ENCODE peak calls at places on chromosome 2, in five cellular contexts. G is neuronal stem cell, U is H1, Z is mesenchymal stem cell, M is trophoblast cell. A is an unnamed sample.

GRCh38 chr2:138615257-138615656 is 113.7 kb downstream of the SPOPL start:
- DNase-seq in U (no peak), G (no peak), M (peak), Z (peak), A (no peak)

GRCh38 chr2:166653185-166653813 is 159.2 kb upstream of the SCN7A start:
- DNase-seq in G (no peak), Z (no peak), M (no peak), U (no peak), A (no peak)

GRCh38 chr2:236321430-236321829 is 57.2 kb upstream of the ASB18 start:
- DNase-seq in U (no peak), G (no peak), Z (no peak), M (no peak), A (no peak)

GRCh38 chr2:209946539-209946938 is 55.9 kb upstream of the RPE start:
- DNase-seq in M (no peak), U (no peak), Z (no peak), G (no peak), A (no peak)

GRCh38 chr2:55804535-55804934 is 110.9 kb upstream of the PNPT1 start:
- DNase-seq in U (no peak), M (no peak), G (no peak), Z (no peak), A (no peak)

GRCh38 chr2:238528953-238529781 is 102.4 kb downstream of the ASB1 start:
- DNase-seq in Z (peak), G (no peak), U (no peak), M (no peak), A (no peak)

GRCh38 chr2:235098736-235099494 is 147.1 kb downstream of the SH3BP4 start:
- DNase-seq in U (peak), M (no peak), G (no peak), Z (no peak), A (no peak)

GRCh38 chr2:214232266-214232665 is 178.6 kb upstream of the VWC2L start:
- DNase-seq in M (peak), Z (no peak), U (no peak), G (no peak), A (no peak)

GRCh38 chr2:177783835-177784448 is 288.6 kb downstream of the PDE11A start:
- DNase-seq in Z (peak), G (no peak), M (no peak), U (no peak), A (no peak)

GRCh38 chr2:11482473-11483031 is 16.6 kb upstream of the E2F6 start:
- DNase-seq in G (peak), Z (no peak), U (peak), M (peak), A (peak)

DNA sequence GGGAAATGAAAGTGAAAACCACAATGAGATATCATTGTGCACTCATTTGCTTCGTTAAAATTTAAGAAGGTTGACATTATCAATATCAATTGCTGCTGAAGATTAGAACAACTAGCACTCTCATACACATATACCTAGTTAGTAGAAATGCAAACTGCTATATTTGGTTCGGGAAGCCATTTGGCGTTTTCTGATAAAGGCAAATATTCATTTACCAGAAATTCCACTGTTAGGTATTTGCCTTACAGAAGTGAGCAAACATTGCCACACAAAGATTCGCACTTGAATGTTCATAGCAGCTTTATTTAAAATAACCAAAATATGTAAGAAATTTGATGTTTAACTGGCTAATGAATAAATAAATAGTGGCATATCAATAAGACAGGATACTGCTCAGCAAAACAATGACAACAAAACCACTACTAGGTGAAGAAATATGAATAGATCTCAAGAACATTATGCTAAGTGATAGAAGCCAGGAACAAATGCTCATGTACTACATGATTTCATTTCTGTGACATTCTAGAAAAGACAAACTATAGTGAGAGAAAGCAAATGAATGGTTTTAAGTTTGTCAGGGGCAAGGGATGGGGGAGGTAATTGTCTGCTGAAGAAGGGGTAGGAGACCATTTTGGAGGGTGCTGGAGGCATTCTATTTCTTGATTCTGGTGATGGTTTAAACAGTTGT is 387.8 kb downstream of the PTH2R start:
- DNase-seq in Z (no peak), U (no peak), M (no peak), G (no peak), A (no peak)
- H2BK12ac ChIP-seq in Z (no peak), U (no peak), M (no peak), G (no peak), A (no peak)

GRCh38 chr2:43541165-43541564 is 54.7 kb downstream of the THADA start:
- DNase-seq in G (no peak), M (peak), Z (no peak), U (no peak), A (no peak)
- H3K14ac ChIP-seq in G (no peak), M (no peak), Z (no peak), U (no peak), A (no peak)

GRCh38 chr2:7378642-7379041 is 461.4 kb downstream of the RNF144A start:
- DNase-seq in G (no peak), U (no peak), M (no peak), Z (no peak), A (no peak)
- H2BK12ac ChIP-seq in G (no peak), U (no peak), M (no peak), Z (no peak), A (no peak)

DNA sequence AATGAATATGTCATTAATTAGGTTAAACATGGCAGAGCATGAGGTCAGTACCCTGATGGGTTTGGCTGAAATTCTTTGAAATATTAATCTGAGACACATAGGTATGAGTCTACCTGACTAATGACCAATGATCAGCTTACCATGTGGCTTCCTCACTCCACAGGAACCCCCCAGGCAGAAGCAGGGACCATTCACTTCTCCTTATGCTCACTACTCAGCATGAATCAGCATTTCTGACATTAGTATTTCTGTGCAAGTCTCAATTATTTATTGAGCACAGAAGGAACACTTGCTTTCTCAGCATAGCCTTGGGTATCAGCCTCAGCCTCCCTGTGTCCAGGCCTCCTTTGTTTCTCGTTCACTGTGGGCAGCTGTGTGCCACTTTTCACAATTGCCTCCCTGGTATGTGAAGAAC is 9.3 kb upstream of the KCNE4 start:
- DNase-seq in M (no peak), G (no peak), U (no peak), Z (peak), A (no peak)
- H3K14ac ChIP-seq in M (peak), G (no peak), U (no peak), Z (peak), A (no peak)

GRCh38 chr2:4073178-4073577 is 369.8 kb downstream of the DCDC2C start:
- DNase-seq in U (no peak), M (no peak), Z (no peak), G (peak), A (no peak)
- H2BK12ac ChIP-seq in U (no peak), M (no peak), Z (no peak), G (peak), A (no peak)

GRCh38 chr2:227576110-227576509 is 22.6 kb upstream of the SCYGR2 start:
- DNase-seq in G (no peak), Z (no peak), U (no peak), M (no peak), A (no peak)

GRCh38 chr2:227582369-227582768 is 16.3 kb upstream of the SCYGR2 start:
- DNase-seq in G (no peak), U (no peak), Z (no peak), M (peak), A (no peak)

GRCh38 chr2:227577555-227577954 is 21.1 kb upstream of the SCYGR2 start:
- DNase-seq in Z (no peak), U (no peak), G (no peak), M (peak), A (no peak)

GRCh38 chr2:227576812-227577211 is 21.9 kb upstream of the SCYGR2 start:
- DNase-seq in G (no peak), M (no peak), U (no peak), Z (no peak), A (no peak)

GRCh38 chr2:227578642-227579041 is 20.1 kb upstream of the SCYGR2 start:
- DNase-seq in M (no peak), U (no peak), G (no peak), Z (no peak), A (no peak)
- H3K14ac ChIP-seq in M (no peak), U (no peak), G (no peak), Z (no peak), A (no peak)

GRCh38 chr2:144776766-144777165 is 256.8 kb upstream of the ZEB2 start:
- DNase-seq in Z (no peak), G (no peak), M (no peak), U (no peak), A (no peak)

GRCh38 chr2:144785253-144785652 is 265.3 kb upstream of the ZEB2 start:
- DNase-seq in Z (no peak), U (no peak), G (no peak), M (no peak), A (no peak)

GRCh38 chr2:144780983-144781382 is 261.1 kb upstream of the ZEB2 start:
- DNase-seq in U (no peak), Z (peak), M (no peak), G (no peak), A (no peak)
- H2BK12ac ChIP-seq in U (no peak), Z (no peak), M (no peak), G (no peak), A (no peak)

GRCh38 chr2:213187386-213187785 is 36.0 kb upstream of the IKZF2 start:
- DNase-seq in U (no peak), G (no peak), Z (no peak), M (no peak), A (no peak)

GRCh38 chr2:213188533-213188867 is 37.1 kb upstream of the IKZF2 start:
- DNase-seq in U (no peak), G (no peak), M (no peak), Z (no peak), A (no peak)

GRCh38 chr2:213187833-213188532 is 36.6 kb upstream of the IKZF2 start:
- DNase-seq in U (peak), M (peak), Z (peak), G (peak), A (peak)

GRCh38 chr2:213185147-213185822 is 33.9 kb upstream of the IKZF2 start:
- DNase-seq in M (no peak), U (no peak), G (no peak), Z (no peak), A (no peak)

GRCh38 chr2:213188971-213189899 is 37.8 kb upstream of the IKZF2 start:
- DNase-seq in G (peak), M (peak), U (peak), Z (peak), A (peak)
- H3K14ac ChIP-seq in G (no peak), M (no peak), U (no peak), Z (peak), A (peak)

DNA sequence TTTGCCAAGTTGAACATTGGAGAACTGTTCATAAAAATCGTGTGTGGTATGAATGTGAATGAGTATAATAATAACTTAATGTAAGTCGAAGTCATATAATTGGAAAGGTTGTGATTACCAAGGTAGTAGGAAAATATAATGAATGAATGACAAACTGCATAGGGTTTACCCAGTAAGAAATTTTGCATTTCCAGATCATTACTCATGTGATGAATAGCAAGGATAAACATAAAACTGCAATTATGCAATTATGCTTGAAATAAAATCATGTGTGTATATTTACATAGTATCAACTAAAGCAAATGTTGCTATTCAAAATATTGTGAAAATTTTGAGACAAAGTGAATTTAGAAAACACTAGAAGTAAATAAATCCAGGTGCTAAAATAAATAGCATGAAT is 1108.7 kb upstream of the TMEFF2 start:
- DNase-seq in U (no peak), Z (no peak), M (no peak), G (no peak), A (no peak)
- H2BK12ac ChIP-seq in U (no peak), Z (no peak), M (no peak), G (no peak), A (no peak)

DNA sequence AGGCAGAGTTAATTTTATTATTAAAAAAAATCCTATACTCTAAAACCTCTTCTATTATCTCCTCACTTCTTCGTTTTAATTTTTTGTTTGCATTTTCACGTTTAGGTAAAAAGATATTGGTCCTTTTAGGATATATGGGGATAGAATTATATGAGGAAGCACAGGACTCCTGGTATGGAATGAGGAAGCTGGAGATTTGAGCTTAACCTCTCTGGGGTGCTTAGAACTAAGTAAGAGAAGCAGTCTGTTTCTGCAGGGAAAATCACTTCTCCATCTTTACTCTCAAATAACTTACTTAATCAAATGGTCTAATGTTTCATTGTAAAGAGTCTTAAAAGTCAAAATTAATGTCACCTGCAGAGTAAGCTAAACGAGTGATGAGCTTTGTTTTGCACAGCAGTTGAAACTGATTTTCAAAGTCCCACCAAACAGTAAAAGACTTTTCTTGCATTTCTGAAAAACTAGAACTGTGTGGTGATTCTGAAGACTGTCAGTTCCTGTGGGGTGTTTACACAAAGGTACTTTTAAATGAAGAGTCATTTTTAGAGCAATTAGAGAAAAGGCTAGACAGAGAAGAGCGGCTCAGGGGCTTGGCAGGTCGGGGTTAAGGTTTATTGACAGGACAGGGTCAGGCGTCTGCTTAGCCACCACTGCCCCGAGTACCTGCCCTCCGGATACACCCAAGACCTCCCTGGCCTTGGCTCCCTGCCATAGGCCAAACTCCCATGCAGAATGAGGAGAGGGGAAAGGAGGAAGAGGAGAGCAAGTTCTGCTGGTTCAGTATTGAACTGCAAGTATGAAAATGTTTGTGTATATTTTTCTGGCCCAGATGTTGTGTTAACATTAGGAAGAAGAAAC is 21.6 kb downstream of the METAP1D start:
- DNase-seq in M (no peak), G (no peak), Z (peak), U (no peak), A (peak)
- H3K14ac ChIP-seq in M (no peak), G (no peak), Z (no peak), U (no peak), A (no peak)

A was measured in H9.